ENCODE peak calls at places on chromosomes 3 and 15, in seven cellular contexts. P, A, K, V, G, O and M are unnamed samples.

GRCh38 chr3:169052465-169053302 is 610.8 kb downstream of the MECOM start:
- DNase-seq in P (no peak), A (no peak), K (no peak), V (no peak), G (peak; percentile 28), O (no peak), M (peak; percentile 38)

GRCh38 chr15:23687143-23687470 is at the start of gene NDN:
- DNase-seq in P (no peak), A (peak; percentile 44), K (peak; percentile 57), V (peak; percentile 78), G (peak; percentile 52), O (peak; percentile 79), M (no peak)

GRCh38 chr15:85313339-85313738 is 67.1 kb upstream of the AKAP13 start:
- DNase-seq in P (no peak), A (no peak), K (no peak), V (no peak), G (peak; percentile 54), O (no peak), M (no peak)

GRCh38 chr15:20358781-20359414 is 182.7 kb downstream of the GOLGA6L6 start:
- DNase-seq in P (no peak), A (no peak), K (no peak), V (no peak), G (no peak), O (no peak), M (no peak)

GRCh38 chr3:16050641-16051467 is 123.6 kb upstream of the GALNT15 start:
- DNase-seq in P (no peak), A (no peak), K (no peak), V (no peak), G (no peak), O (no peak), M (no peak)

GRCh38 chr3:196323723-196324122 is 5.7 kb upstream of the DYNLT2B start:
- DNase-seq in P (no peak), A (no peak), K (peak; percentile 12), V (peak; percentile 60), G (peak; percentile 47), O (peak; percentile 54), M (no peak)

GRCh38 chr3:50388720-50389352 is 29.5 kb upstream of the TMEM115 start:
- DNase-seq in P (no peak), A (no peak), K (no peak), V (peak; percentile 37), G (no peak), O (no peak), M (no peak)

GRCh38 chr3:65689436-65689835 is 349.3 kb downstream of the MAGI1 start:
- DNase-seq in P (no peak), A (no peak), K (no peak), V (peak; percentile 56), G (no peak), O (no peak), M (no peak)

GRCh38 chr3:40382617-40382979 is 4.4 kb upstream of the ENTPD3 start:
- DNase-seq in P (no peak), A (peak; percentile 84), K (no peak), V (no peak), G (no peak), O (no peak), M (peak; percentile 95)

GRCh38 chr15:40992241-40992741 is 39.0 kb downstream of the CHAC1 start:
- DNase-seq in P (no peak), A (peak; percentile 90), K (no peak), V (no peak), G (peak; percentile 78), O (no peak), M (no peak)

GRCh38 chr15:32636410-32636809 is 5.1 kb upstream of the SCG5 start:
- DNase-seq in P (no peak), A (no peak), K (no peak), V (no peak), G (no peak), O (no peak), M (no peak)

GRCh38 chr15:90703455-90703854 is 13.7 kb upstream of the BLM start:
- DNase-seq in P (no peak), A (no peak), K (no peak), V (no peak), G (no peak), O (no peak), M (no peak)

GRCh38 chr3:178618197-178618596 is 82.0 kb downstream of the KCNMB2 start:
- DNase-seq in P (no peak), A (peak; percentile 57), K (no peak), V (no peak), G (peak; percentile 1), O (no peak), M (no peak)

GRCh38 chr3:182740710-182741109 is 52.6 kb upstream of the ATP11B start:
- DNase-seq in P (no peak), A (no peak), K (no peak), V (peak; percentile 71), G (no peak), O (no peak), M (peak; percentile 67)

GRCh38 chr15:68795298-68795848 is 25.3 kb downstream of the ANP32A start:
- DNase-seq in P (peak; percentile 72), A (peak; percentile 73), K (peak; percentile 78), V (peak; percentile 97), G (peak; percentile 57), O (peak; percentile 94), M (peak; percentile 68)

GRCh38 chr15:35195031-35195430 is 109.9 kb upstream of the NANOGP8 start:
- DNase-seq in P (no peak), A (no peak), K (no peak), V (no peak), G (no peak), O (no peak), M (no peak)

GRCh38 chr15:100725121-100726069 is 123.0 kb downstream of the ASB7 start:
- DNase-seq in P (no peak), A (peak; percentile 81), K (no peak), V (no peak), G (peak; percentile 93), O (peak; percentile 22), M (no peak)

GRCh38 chr3:13217736-13218540 is 144.7 kb upstream of the IQSEC1 start:
- DNase-seq in P (peak; percentile 21), A (no peak), K (no peak), V (peak; percentile 67), G (peak; percentile 20), O (no peak), M (peak; percentile 88)

GRCh38 chr3:122091602-122092006 is 36.4 kb downstream of the CD86 start:
- DNase-seq in P (no peak), A (no peak), K (no peak), V (no peak), G (no peak), O (no peak), M (no peak)

GRCh38 chr15:31301687-31301990 is 25.0 kb upstream of the KLF13 start:
- DNase-seq in P (no peak), A (no peak), K (no peak), V (no peak), G (no peak), O (no peak), M (no peak)

GRCh38 chr3:53254810-53255359 is 937 bp downstream of the TKT start:
- DNase-seq in P (no peak), A (peak; percentile 65), K (peak; percentile 62), V (peak; percentile 89), G (peak; percentile 47), O (peak; percentile 64), M (peak; percentile 78)

GRCh38 chr15:67146214-67146613 is 80.8 kb downstream of the SMAD3 start:
- DNase-seq in P (no peak), A (peak; percentile 89), K (no peak), V (no peak), G (peak; percentile 93), O (no peak), M (no peak)

GRCh38 chr3:42376397-42376798 is 34.0 kb downstream of the LYZL4 start:
- DNase-seq in P (no peak), A (peak; percentile 5), K (no peak), V (no peak), G (peak; percentile 72), O (no peak), M (no peak)

GRCh38 chr15:37078000-37078399 is 22.3 kb downstream of the MEIS2 start:
- DNase-seq in P (no peak), A (no peak), K (no peak), V (no peak), G (no peak), O (no peak), M (no peak)

GRCh38 chr3:150078983-150079739 is 108.5 kb upstream of the PFN2 start:
- DNase-seq in P (no peak), A (peak; percentile 86), K (no peak), V (no peak), G (peak; percentile 95), O (no peak), M (peak; percentile 70)

GRCh38 chr3:120604784-120605183 is 8.6 kb downstream of the NDUFB4 start:
- DNase-seq in P (no peak), A (no peak), K (no peak), V (peak; percentile 68), G (no peak), O (peak; percentile 29), M (no peak)
- H3K23ac ChIP-seq in P (no peak overlapping the region), A (no peak overlapping the region), K (no peak overlapping the region), V (no peak overlapping the region), G (no peak overlapping the region), O (no peak overlapping the region), M (no peak overlapping the region)

DNA sequence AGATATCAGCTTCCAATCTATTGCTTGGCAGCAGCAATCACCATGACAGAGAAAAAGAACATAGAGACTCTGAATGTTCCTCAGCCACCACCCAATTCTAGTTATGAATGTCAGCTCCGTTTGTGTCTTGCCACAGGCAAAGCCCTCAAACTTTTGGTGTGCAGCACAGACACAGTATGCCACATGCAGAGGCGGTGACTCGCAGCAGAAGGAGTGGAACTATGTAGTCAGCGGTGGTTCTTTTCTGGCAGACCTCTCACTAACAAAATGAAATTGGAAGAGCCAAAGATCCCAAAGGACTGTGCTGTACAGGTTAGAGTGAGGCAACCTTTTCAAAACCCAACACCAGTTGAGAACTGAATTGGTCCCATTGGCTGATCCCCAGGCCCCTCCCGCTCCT is 220.9 kb downstream of the SLC9A9 start:
- DNase-seq in P (no peak), A (peak; percentile 44), K (no peak), V (no peak), G (peak; percentile 3), O (no peak), M (no peak)
- H3K23ac ChIP-seq in P (no peak overlapping the region), A (no peak overlapping the region), K (no peak overlapping the region), V (no peak overlapping the region), G (no peak overlapping the region), O (no peak overlapping the region), M (no peak overlapping the region)

DNA sequence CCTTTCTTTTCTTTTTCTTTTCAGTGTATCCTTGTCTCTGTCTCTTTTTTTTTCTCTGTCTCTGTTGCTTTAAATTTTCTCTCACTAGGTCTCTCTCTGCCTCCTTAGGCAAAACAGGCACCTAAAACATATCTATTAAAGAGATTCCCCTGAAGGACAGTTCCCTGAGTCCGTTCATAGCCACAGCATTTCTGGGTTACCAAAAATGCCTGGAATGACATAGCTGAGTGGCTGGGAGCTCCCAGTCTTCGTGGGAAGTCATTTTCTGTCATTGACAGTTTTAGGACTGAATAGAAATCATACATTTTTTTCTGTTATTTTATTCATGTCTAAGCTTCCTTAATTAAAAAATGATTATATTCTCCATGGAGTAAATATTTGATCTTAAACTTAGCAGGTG is 323.8 kb upstream of the AZI2 start:
- DNase-seq in P (no peak), A (no peak), K (no peak), V (no peak), G (no peak), O (no peak), M (no peak)
- H3K23ac ChIP-seq in P (no peak overlapping the region), A (no peak overlapping the region), K (no peak overlapping the region), V (no peak overlapping the region), G (no peak overlapping the region), O (no peak overlapping the region), M (no peak overlapping the region)

DNA sequence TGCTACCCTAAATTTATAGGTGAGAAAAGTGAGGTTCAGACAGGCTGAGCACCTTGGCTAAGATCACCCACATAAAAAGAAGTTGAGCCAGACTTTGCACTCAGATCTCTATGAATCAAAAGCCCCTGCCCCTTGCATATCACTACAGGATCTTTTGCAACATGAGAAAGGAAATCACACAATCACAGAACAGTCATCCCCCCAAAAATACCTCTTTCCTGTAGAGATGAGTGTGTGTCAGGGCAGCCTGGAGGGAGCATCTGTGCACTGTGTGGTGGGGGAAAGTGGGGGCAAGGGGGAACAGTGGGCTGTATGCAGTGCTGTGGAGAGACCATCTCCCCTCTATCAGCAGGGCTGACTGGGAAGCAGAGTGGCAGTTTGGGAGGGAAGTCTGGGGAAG is 46.6 kb downstream of the EPHB3 start:
- DNase-seq in P (no peak), A (no peak), K (no peak), V (no peak), G (no peak), O (no peak), M (no peak)
- H3K23ac ChIP-seq in P (no peak overlapping the region), A (no peak overlapping the region), K (no peak overlapping the region), V (no peak overlapping the region), G (no peak overlapping the region), O (no peak overlapping the region), M (no peak overlapping the region)